ENCODE peak calls at places on chromosomes 12 and 14, in four cellular contexts. J, D, S and I are unnamed samples.

GRCh38 chr14:105023144-105023543 is 2.3 kb upstream of the CDCA4 start:
- DNase-seq in J (no peak), D (no peak), S (no peak), I (no peak)

GRCh38 chr14:66623838-66624237 is 115.9 kb downstream of the GPHN start:
- DNase-seq in J (no peak), D (no peak), S (peak; percentile 37), I (no peak)

GRCh38 chr12:124441443-124442190 is 125.8 kb downstream of the NCOR2 start:
- DNase-seq in J (peak; percentile 89), D (peak; percentile 75), S (no peak), I (peak; percentile 40)

GRCh38 chr12:63495974-63496373 is 172.3 kb downstream of the DPY19L2 start:
- DNase-seq in J (no peak), D (no peak), S (no peak), I (no peak)

GRCh38 chr12:54169036-54169435 is 19.7 kb downstream of the SMUG1 start:
- DNase-seq in J (no peak), D (no peak), S (no peak), I (no peak)

GRCh38 chr14:23829736-23830474 is 123.7 kb upstream of the DHRS4 start:
- DNase-seq in J (peak; percentile 91), D (peak; percentile 59), S (no peak), I (peak; percentile 57)

GRCh38 chr12:19323768-19324167 is 115.5 kb upstream of the AEBP2 start:
- DNase-seq in J (no peak), D (no peak), S (no peak), I (peak; percentile 29)

GRCh38 chr14:67241416-67242362 is at the start of gene PALS1:
- DNase-seq in J (peak; percentile 79), D (peak; percentile 70), S (peak; percentile 45), I (peak; percentile 66)

GRCh38 chr12:27179399-27180214 is 64.5 kb upstream of the STK38L start:
- DNase-seq in J (peak; percentile 97), D (no peak), S (peak; percentile 72), I (peak; percentile 86)

GRCh38 chr12:124916370-124917134 is 2.1 kb upstream of the UBC start:
- DNase-seq in J (peak; percentile 93), D (peak; percentile 88), S (peak; percentile 78), I (peak; percentile 51)

GRCh38 chr14:68255697-68256178 is 436.2 kb downstream of the RAD51B start:
- DNase-seq in J (peak; percentile 94), D (no peak), S (no peak), I (no peak)

GRCh38 chr12:12757121-12757520 is 28.3 kb upstream of the APOLD1 start:
- DNase-seq in J (no peak), D (no peak), S (no peak), I (peak; percentile 19)

GRCh38 chr14:73403181-73403752 is 55.1 kb downstream of the NUMB start:
- DNase-seq in J (no peak), D (no peak), S (no peak), I (no peak)

GRCh38 chr12:24888813-24889212 is 60.1 kb downstream of the BCAT1 start:
- DNase-seq in J (no peak), D (no peak), S (no peak), I (no peak)

GRCh38 chr12:131723532-131723931 is 12.6 kb downstream of the SFSWAP start:
- DNase-seq in J (no peak), D (no peak), S (no peak), I (no peak)

GRCh38 chr12:108562348-108563134 is at the start of gene ISCU:
- DNase-seq in J (peak; percentile 87), D (peak; percentile 99), S (peak; percentile 99), I (peak; percentile 98)

GRCh38 chr12:53128780-53129747 is 25.8 kb downstream of the SOAT2 start:
- DNase-seq in J (no peak), D (no peak), S (no peak), I (no peak)

GRCh38 chr12:71873821-71874220 is 34.3 kb downstream of the TBC1D15 start:
- DNase-seq in J (no peak), D (no peak), S (no peak), I (peak; percentile 21)

GRCh38 chr12:71664411-71665108 is 459 bp downstream of the THAP2 start:
- DNase-seq in J (no peak), D (no peak), S (no peak), I (no peak)

GRCh38 chr14:95549656-95550585 is 15.1 kb downstream of the GLRX5 start:
- DNase-seq in J (no peak), D (no peak), S (no peak), I (peak; percentile 74)

GRCh38 chr14:73227812-73228781 is 9.2 kb upstream of the PAPLN start:
- DNase-seq in J (peak; percentile 43), D (peak; percentile 76), S (no peak), I (peak; percentile 76)

GRCh38 chr12:111248981-111249380 is 119.9 kb downstream of the PHETA1 start:
- DNase-seq in J (no peak), D (no peak), S (no peak), I (no peak)

GRCh38 chr12:128818065-128819022 is 5.4 kb downstream of the SLC15A4 start:
- DNase-seq in J (no peak), D (peak; percentile 74), S (peak; percentile 52), I (no peak)

GRCh38 chr12:54394281-54394719 is 9.8 kb upstream of the ZNF385A start:
- DNase-seq in J (no peak), D (no peak), S (peak; percentile 89), I (peak; percentile 89)

GRCh38 chr14:38255408-38255672 is 553 bp downstream of the CLEC14A start:
- DNase-seq in J (no peak), D (peak; percentile 28), S (no peak), I (no peak)

GRCh38 chr12:114166360-114166759 is 200.2 kb upstream of the RBM19 start:
- DNase-seq in J (no peak), D (peak; percentile 51), S (peak; percentile 66), I (peak; percentile 48)

GRCh38 chr14:21990116-21990515 is 316.5 kb upstream of the OR4E1 start:
- DNase-seq in J (no peak), D (no peak), S (peak; percentile 66), I (peak; percentile 3)

GRCh38 chr12:71415336-71416231 is 24.0 kb upstream of the LGR5 start:
- DNase-seq in J (no peak), D (no peak), S (peak; percentile 85), I (no peak)

GRCh38 chr12:19245656-19246055 is 116.1 kb downstream of the PLEKHA5 start:
- DNase-seq in J (no peak), D (no peak), S (no peak), I (no peak)

GRCh38 chr12:2879853-2880252 is 2.8 kb downstream of the RHNO1 start:
- DNase-seq in J (no peak), D (no peak), S (no peak), I (no peak)

GRCh38 chr12:28781671-28782652 is 367.1 kb upstream of the FAR2 start:
- DNase-seq in J (no peak), D (no peak), S (no peak), I (no peak)

GRCh38 chr12:129903956-129904769 is at the start of gene TMEM132D:
- DNase-seq in J (no peak), D (no peak), S (no peak), I (no peak)
- H3K4me3 ChIP-seq in J (no peak within 1 kb of the TSS), D (no peak within 1 kb of the TSS), S (no peak within 1 kb of the TSS), I (no peak within 1 kb of the TSS)

GRCh38 chr12:38279756-38280155 is 36.8 kb upstream of the ALG10B start:
- DNase-seq in J (no peak), D (no peak), S (no peak), I (no peak)

GRCh38 chr12:38282886-38283285 is 33.7 kb upstream of the ALG10B start:
- DNase-seq in J (peak; percentile 85), D (no peak), S (no peak), I (no peak)
- H3K9me3 ChIP-seq in J (peaks cover 3% of the 10 kb centered on the region), D (no peaks in the 10 kb centered on the region), S (no peaks in the 10 kb centered on the region), I (no peaks in the 10 kb centered on the region)

GRCh38 chr14:100108840-100109593 is 43.8 kb downstream of the EVL start:
- DNase-seq in J (no peak), D (no peak), S (no peak), I (no peak)

GRCh38 chr14:100107236-100107635 is 42.0 kb downstream of the EVL start:
- DNase-seq in J (no peak), D (no peak), S (no peak), I (no peak)

GRCh38 chr14:100106661-100107112 is 41.5 kb downstream of the EVL start:
- DNase-seq in J (no peak), D (no peak), S (no peak), I (no peak)

GRCh38 chr14:100109594-100109955 is 44.4 kb downstream of the EVL start:
- DNase-seq in J (no peak), D (no peak), S (no peak), I (no peak)

GRCh38 chr14:100108042-100108825 is 43.0 kb downstream of the EVL start:
- DNase-seq in J (no peak), D (peak; percentile 87), S (peak; percentile 90), I (peak; percentile 73)
- H3K4me1 ChIP-seq in J (no peaks in the 10 kb centered on the region), D (no peaks in the 10 kb centered on the region), S (peaks cover 3% of the 10 kb centered on the region), I (no peaks in the 10 kb centered on the region)

DNA sequence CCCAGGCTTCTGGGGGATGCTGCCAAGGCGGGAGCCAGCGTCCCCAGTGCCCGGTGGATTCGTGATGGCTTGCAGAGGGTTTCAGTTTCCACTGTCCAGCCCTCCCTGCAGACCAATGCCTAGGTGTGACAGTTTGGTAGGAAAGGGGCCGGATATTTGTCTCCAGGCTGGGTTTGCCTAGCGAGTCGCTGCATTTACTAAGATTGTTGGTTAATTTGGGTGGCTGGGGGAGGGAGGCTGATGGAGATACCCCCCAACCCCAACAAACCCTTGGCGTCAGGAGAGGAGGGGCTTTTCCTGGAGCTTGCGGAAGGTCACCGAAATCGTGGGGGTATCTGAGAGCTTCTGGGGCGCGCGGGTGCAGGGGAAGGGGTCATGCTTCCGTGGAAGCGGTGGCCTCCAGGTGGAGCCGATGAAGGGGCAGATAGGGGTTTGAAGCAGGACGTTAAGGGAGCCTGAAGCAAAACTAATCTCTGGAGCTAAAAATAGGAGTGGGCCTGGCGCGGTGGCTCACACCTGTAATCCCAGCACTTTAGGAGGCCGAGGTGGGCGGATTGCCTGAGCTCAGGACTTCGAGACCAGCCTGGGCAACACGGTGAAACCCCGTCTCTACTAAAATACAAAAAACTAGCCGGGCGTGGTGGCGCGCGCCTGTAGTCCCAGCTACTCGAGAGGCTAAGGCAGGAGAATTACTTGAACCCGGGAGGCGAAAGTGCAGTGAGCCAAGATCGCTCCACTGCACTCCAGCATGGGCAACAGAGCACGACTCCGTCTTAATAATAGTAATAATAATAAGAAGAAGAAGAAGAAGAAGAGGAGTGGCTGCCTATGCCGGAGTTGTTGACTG is 1.1 kb upstream of the CDC42BPB start:
- DNase-seq in J (no peak), D (no peak), S (no peak), I (no peak)
- H3K4me3 ChIP-seq in J (peak overlapping the region; percentile 96), D (peak overlapping the region; percentile 30), S (no peak overlapping the region), I (peak overlapping the region; percentile 98)

DNA sequence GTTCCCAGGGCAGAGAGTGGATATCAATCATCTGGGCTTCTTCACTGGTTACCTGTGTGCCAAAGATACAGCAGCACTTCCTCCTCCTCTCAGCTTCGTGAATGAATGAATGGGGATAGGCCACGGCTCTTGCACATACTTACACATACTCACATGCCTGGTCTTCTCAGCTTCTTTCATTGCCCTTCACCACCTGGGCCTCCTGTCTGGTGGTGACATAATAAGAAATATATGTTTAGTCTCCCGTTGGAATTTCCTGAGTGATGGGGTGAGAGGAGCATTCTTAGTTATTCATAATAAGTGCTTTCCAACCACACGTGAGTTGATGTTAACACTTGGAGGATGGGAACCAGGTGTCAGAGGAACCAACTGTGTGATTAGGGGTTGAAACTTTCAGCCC is 268.1 kb upstream of the RMST start:
- DNase-seq in J (no peak), D (no peak), S (peak; percentile 23), I (no peak)
- H3K9me3 ChIP-seq in J (no peaks in the 10 kb centered on the region), D (peaks cover 5% of the 10 kb centered on the region), S (peaks cover 9% of the 10 kb centered on the region), I (no peaks in the 10 kb centered on the region)